ENCODE peak calls at places on chromosome 13, in ten cellular contexts. One of them, this sample, is unnamed.

GRCh38 chr13:95451656-95452055 is 100.9 kb upstream of the CLDN10 start:
- DNase-seq in GM12864: no peak
- DNase-seq in dorsolateral prefrontal cortex: no peak
- DNase-seq in kidney epithelial cell: no peak
- DNase-seq in spleen: no peak
- DNase-seq in brain microvascular endothelial cell: no peak
- DNase-seq in cardiac muscle cell: no peak
- DNase-seq in ovary: no peak
- DNase-seq in lower lobe of right lung: no peak
- DNase-seq in right lobe of liver: no peak
- DNase-seq in this sample: no peak

GRCh38 chr13:23637813-23638212 is 67.6 kb downstream of the TNFRSF19 start:
- DNase-seq in kidney epithelial cell: no peak
- DNase-seq in dorsolateral prefrontal cortex: no peak
- DNase-seq in brain microvascular endothelial cell: no peak
- DNase-seq in lower lobe of right lung: no peak
- DNase-seq in ovary: peak
- DNase-seq in cardiac muscle cell: no peak
- DNase-seq in spleen: no peak
- DNase-seq in right lobe of liver: no peak
- DNase-seq in GM12864: no peak
- DNase-seq in this sample: no peak

GRCh38 chr13:98118865-98119264 is 24.0 kb upstream of the FARP1 start:
- DNase-seq in ovary: no peak
- DNase-seq in lower lobe of right lung: no peak
- DNase-seq in kidney epithelial cell: no peak
- DNase-seq in spleen: no peak
- DNase-seq in dorsolateral prefrontal cortex: no peak
- DNase-seq in cardiac muscle cell: no peak
- DNase-seq in GM12864: no peak
- DNase-seq in right lobe of liver: no peak
- DNase-seq in brain microvascular endothelial cell: no peak
- DNase-seq in this sample: no peak

GRCh38 chr13:48828962-48829405 is 146.7 kb upstream of the FNDC3A start:
- DNase-seq in GM12864: no peak
- DNase-seq in dorsolateral prefrontal cortex: no peak
- DNase-seq in spleen: no peak
- DNase-seq in kidney epithelial cell: peak
- DNase-seq in ovary: no peak
- DNase-seq in brain microvascular endothelial cell: no peak
- DNase-seq in lower lobe of right lung: no peak
- DNase-seq in right lobe of liver: no peak
- DNase-seq in cardiac muscle cell: no peak
- DNase-seq in this sample: peak

GRCh38 chr13:103531278-103531677 is 465.1 kb upstream of the SLC10A2 start:
- DNase-seq in brain microvascular endothelial cell: no peak
- DNase-seq in kidney epithelial cell: no peak
- DNase-seq in right lobe of liver: no peak
- DNase-seq in ovary: no peak
- DNase-seq in dorsolateral prefrontal cortex: no peak
- DNase-seq in GM12864: no peak
- DNase-seq in spleen: no peak
- DNase-seq in lower lobe of right lung: no peak
- DNase-seq in cardiac muscle cell: no peak
- DNase-seq in this sample: no peak

GRCh38 chr13:110850006-110850405 is 64.9 kb downstream of the ANKRD10 start:
- DNase-seq in cardiac muscle cell: no peak
- DNase-seq in right lobe of liver: no peak
- DNase-seq in kidney epithelial cell: no peak
- DNase-seq in spleen: no peak
- DNase-seq in ovary: no peak
- DNase-seq in GM12864: no peak
- DNase-seq in brain microvascular endothelial cell: no peak
- DNase-seq in lower lobe of right lung: no peak
- DNase-seq in dorsolateral prefrontal cortex: no peak
- DNase-seq in this sample: no peak

GRCh38 chr13:70812481-70812880 is 704.2 kb upstream of the KLHL1 start:
- DNase-seq in lower lobe of right lung: no peak
- DNase-seq in ovary: no peak
- DNase-seq in cardiac muscle cell: no peak
- DNase-seq in brain microvascular endothelial cell: peak
- DNase-seq in kidney epithelial cell: no peak
- DNase-seq in GM12864: no peak
- DNase-seq in spleen: no peak
- DNase-seq in dorsolateral prefrontal cortex: no peak
- DNase-seq in right lobe of liver: no peak
- DNase-seq in this sample: peak

GRCh38 chr13:113846639-113847318 is 17.1 kb downstream of the GAS6 start:
- DNase-seq in GM12864: no peak
- DNase-seq in right lobe of liver: peak
- DNase-seq in kidney epithelial cell: no peak
- DNase-seq in ovary: no peak
- DNase-seq in brain microvascular endothelial cell: no peak
- DNase-seq in spleen: peak
- DNase-seq in cardiac muscle cell: no peak
- DNase-seq in dorsolateral prefrontal cortex: no peak
- DNase-seq in lower lobe of right lung: no peak
- DNase-seq in this sample: no peak

GRCh38 chr13:78608705-78609463 is 5.5 kb upstream of the POU4F1 start:
- DNase-seq in GM12864: no peak
- DNase-seq in ovary: no peak
- DNase-seq in dorsolateral prefrontal cortex: no peak
- DNase-seq in lower lobe of right lung: no peak
- DNase-seq in spleen: peak
- DNase-seq in cardiac muscle cell: no peak
- DNase-seq in kidney epithelial cell: no peak
- DNase-seq in brain microvascular endothelial cell: no peak
- DNase-seq in right lobe of liver: no peak
- DNase-seq in this sample: no peak

GRCh38 chr13:78606471-78607408 is 3.4 kb upstream of the POU4F1 start:
- DNase-seq in brain microvascular endothelial cell: no peak
- DNase-seq in GM12864: no peak
- DNase-seq in lower lobe of right lung: no peak
- DNase-seq in dorsolateral prefrontal cortex: no peak
- DNase-seq in right lobe of liver: no peak
- DNase-seq in cardiac muscle cell: no peak
- DNase-seq in kidney epithelial cell: no peak
- DNase-seq in spleen: no peak
- DNase-seq in ovary: no peak
- DNase-seq in this sample: no peak

GRCh38 chr13:78609464-78610205 is 6.3 kb upstream of the POU4F1 start:
- DNase-seq in right lobe of liver: no peak
- DNase-seq in brain microvascular endothelial cell: no peak
- DNase-seq in cardiac muscle cell: peak
- DNase-seq in ovary: no peak
- DNase-seq in dorsolateral prefrontal cortex: no peak
- DNase-seq in GM12864: no peak
- DNase-seq in kidney epithelial cell: no peak
- DNase-seq in spleen: peak
- DNase-seq in lower lobe of right lung: no peak
- DNase-seq in this sample: no peak

GRCh38 chr13:78608254-78608704 is 4.9 kb upstream of the POU4F1 start:
- DNase-seq in spleen: no peak
- DNase-seq in lower lobe of right lung: no peak
- DNase-seq in dorsolateral prefrontal cortex: no peak
- DNase-seq in right lobe of liver: no peak
- DNase-seq in kidney epithelial cell: no peak
- DNase-seq in GM12864: no peak
- DNase-seq in cardiac muscle cell: no peak
- DNase-seq in brain microvascular endothelial cell: no peak
- DNase-seq in ovary: no peak
- DNase-seq in this sample: no peak

GRCh38 chr13:78607409-78608253 is 4.3 kb upstream of the POU4F1 start:
- DNase-seq in GM12864: no peak
- DNase-seq in dorsolateral prefrontal cortex: no peak
- DNase-seq in ovary: no peak
- DNase-seq in right lobe of liver: no peak
- DNase-seq in lower lobe of right lung: no peak
- DNase-seq in spleen: peak
- DNase-seq in brain microvascular endothelial cell: no peak
- DNase-seq in kidney epithelial cell: no peak
- DNase-seq in cardiac muscle cell: no peak
- DNase-seq in this sample: no peak
- H3K4me3 ChIP-seq in GM12864: no peak
- H3K4me3 ChIP-seq in dorsolateral prefrontal cortex: no peak
- H3K4me3 ChIP-seq in ovary: no peak
- H3K4me3 ChIP-seq in right lobe of liver: no peak
- H3K4me3 ChIP-seq in lower lobe of right lung: peak
- H3K4me3 ChIP-seq in spleen: no peak
- H3K4me3 ChIP-seq in brain microvascular endothelial cell: no peak
- H3K4me3 ChIP-seq in kidney epithelial cell: no peak
- H3K4me3 ChIP-seq in cardiac muscle cell: no peak
- H3K4me3 ChIP-seq in this sample: no peak

DNA sequence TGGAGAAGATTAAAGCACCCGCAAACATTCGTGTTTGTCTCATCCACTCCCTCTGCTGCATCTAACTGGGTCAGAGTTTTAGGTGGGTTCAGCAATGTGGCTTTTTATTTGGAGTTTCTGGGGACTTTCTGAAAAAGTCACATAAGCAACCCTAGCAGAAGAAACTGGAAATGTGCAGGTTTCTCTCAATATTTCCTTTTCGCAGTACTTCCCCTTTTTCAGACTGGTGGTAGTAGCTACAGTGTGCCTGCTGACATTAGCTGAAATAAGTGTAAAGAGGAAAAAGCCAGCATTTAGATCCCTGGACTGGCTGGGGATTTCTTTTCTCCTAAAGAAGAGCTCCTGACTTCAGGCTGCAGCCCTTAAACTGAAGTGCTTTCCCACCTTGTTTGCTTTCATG is 15.9 kb upstream of the OLFM4 start:
- DNase-seq in right lobe of liver: no peak
- DNase-seq in GM12864: peak
- DNase-seq in lower lobe of right lung: no peak
- DNase-seq in spleen: no peak
- DNase-seq in cardiac muscle cell: no peak
- DNase-seq in dorsolateral prefrontal cortex: no peak
- DNase-seq in kidney epithelial cell: no peak
- DNase-seq in ovary: no peak
- DNase-seq in brain microvascular endothelial cell: no peak
- DNase-seq in this sample: no peak
- TF ChIP-seq CTCF in right lobe of liver: no peak
- TF ChIP-seq CTCF in GM12864: no peak
- TF ChIP-seq CTCF in lower lobe of right lung: no peak
- TF ChIP-seq CTCF in spleen: no peak
- TF ChIP-seq CTCF in cardiac muscle cell: no peak
- TF ChIP-seq CTCF in dorsolateral prefrontal cortex: no peak
- TF ChIP-seq CTCF in kidney epithelial cell: no peak
- TF ChIP-seq CTCF in ovary: no peak
- TF ChIP-seq CTCF in brain microvascular endothelial cell: no peak
- TF ChIP-seq CTCF in this sample: no peak

GRCh38 chr13:25286969-25287961 is at the start of gene MTMR6:
- DNase-seq in dorsolateral prefrontal cortex: peak
- DNase-seq in brain microvascular endothelial cell: peak
- DNase-seq in GM12864: peak
- DNase-seq in kidney epithelial cell: peak
- DNase-seq in right lobe of liver: peak
- DNase-seq in cardiac muscle cell: peak
- DNase-seq in spleen: peak
- DNase-seq in lower lobe of right lung: peak
- DNase-seq in ovary: peak
- DNase-seq in this sample: no peak

GRCh38 chr13:25286308-25286968 is 850 bp downstream of the MTMR6 start:
- DNase-seq in cardiac muscle cell: peak
- DNase-seq in right lobe of liver: no peak
- DNase-seq in lower lobe of right lung: no peak
- DNase-seq in kidney epithelial cell: no peak
- DNase-seq in ovary: no peak
- DNase-seq in dorsolateral prefrontal cortex: no peak
- DNase-seq in spleen: no peak
- DNase-seq in brain microvascular endothelial cell: peak
- DNase-seq in GM12864: peak
- DNase-seq in this sample: no peak

GRCh38 chr13:25276748-25277147 is 10.5 kb downstream of the MTMR6 start:
- DNase-seq in ovary: no peak
- DNase-seq in kidney epithelial cell: no peak
- DNase-seq in right lobe of liver: no peak
- DNase-seq in dorsolateral prefrontal cortex: no peak
- DNase-seq in cardiac muscle cell: no peak
- DNase-seq in spleen: no peak
- DNase-seq in GM12864: no peak
- DNase-seq in brain microvascular endothelial cell: peak
- DNase-seq in lower lobe of right lung: no peak
- DNase-seq in this sample: no peak

GRCh38 chr13:25281193-25281936 is 5.9 kb downstream of the MTMR6 start:
- DNase-seq in brain microvascular endothelial cell: no peak
- DNase-seq in lower lobe of right lung: no peak
- DNase-seq in dorsolateral prefrontal cortex: no peak
- DNase-seq in kidney epithelial cell: no peak
- DNase-seq in cardiac muscle cell: no peak
- DNase-seq in right lobe of liver: no peak
- DNase-seq in ovary: no peak
- DNase-seq in GM12864: peak
- DNase-seq in spleen: no peak
- DNase-seq in this sample: no peak

DNA sequence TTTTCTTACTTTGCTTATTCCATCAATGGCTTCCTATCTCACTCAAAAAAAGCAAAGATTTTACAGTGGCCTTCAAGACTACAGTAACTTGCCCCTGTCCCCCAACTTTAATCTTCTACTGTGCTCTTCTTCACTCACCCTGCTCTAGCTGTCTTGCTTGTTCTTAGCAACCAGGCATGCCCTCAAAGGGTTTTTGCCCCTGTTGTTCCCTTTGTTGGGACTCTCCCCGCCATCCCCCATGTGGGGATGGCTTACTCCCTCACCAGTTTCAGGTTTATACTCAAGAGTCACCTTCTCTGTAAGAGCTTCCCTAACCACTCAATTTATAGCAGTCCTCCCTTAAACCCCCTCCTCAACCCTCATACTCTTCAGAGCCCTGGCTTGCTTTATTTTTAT is 5.4 kb downstream of the MTMR6 start:
- DNase-seq in dorsolateral prefrontal cortex: no peak
- DNase-seq in kidney epithelial cell: no peak
- DNase-seq in spleen: no peak
- DNase-seq in lower lobe of right lung: no peak
- DNase-seq in right lobe of liver: no peak
- DNase-seq in cardiac muscle cell: no peak
- DNase-seq in brain microvascular endothelial cell: no peak
- DNase-seq in ovary: no peak
- DNase-seq in GM12864: no peak
- DNase-seq in this sample: no peak
- H3K4me3 ChIP-seq in dorsolateral prefrontal cortex: no peak
- H3K4me3 ChIP-seq in kidney epithelial cell: no peak
- H3K4me3 ChIP-seq in spleen: no peak
- H3K4me3 ChIP-seq in lower lobe of right lung: no peak
- H3K4me3 ChIP-seq in right lobe of liver: no peak
- H3K4me3 ChIP-seq in cardiac muscle cell: no peak
- H3K4me3 ChIP-seq in brain microvascular endothelial cell: no peak
- H3K4me3 ChIP-seq in ovary: no peak
- H3K4me3 ChIP-seq in GM12864: no peak
- H3K4me3 ChIP-seq in this sample: no peak

DNA sequence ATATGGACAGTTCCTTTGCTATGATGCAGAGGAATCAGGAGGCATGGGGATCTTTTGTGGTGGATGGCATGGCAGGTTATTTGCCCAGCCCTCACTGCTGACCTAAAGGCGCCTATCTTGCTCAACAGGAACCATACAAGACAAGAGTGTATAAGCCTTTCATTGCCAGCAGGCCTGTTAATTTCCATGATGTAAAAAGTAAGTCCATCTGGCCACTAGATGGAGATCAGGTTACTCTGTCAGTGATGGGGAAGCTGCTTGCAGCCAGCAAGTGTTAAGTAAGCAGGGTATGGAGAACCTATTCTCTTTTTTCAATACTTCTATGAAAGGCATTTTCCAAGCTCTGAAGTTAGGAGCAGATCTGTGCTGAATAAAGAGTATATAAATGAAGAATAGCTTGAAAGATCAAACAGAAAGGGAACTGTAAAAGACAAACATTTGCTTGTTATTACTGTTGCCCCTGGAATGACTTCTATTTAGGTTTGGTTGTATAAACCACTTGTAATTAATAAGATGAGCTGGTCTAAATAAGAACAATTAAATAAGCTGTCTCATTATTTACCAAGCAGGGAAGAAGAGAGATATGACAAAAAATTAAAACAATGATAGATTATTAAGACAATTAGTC is 210.9 kb downstream of the RGCC start:
- DNase-seq in brain microvascular endothelial cell: peak
- DNase-seq in GM12864: peak
- DNase-seq in spleen: no peak
- DNase-seq in cardiac muscle cell: peak
- DNase-seq in ovary: no peak
- DNase-seq in dorsolateral prefrontal cortex: no peak
- DNase-seq in kidney epithelial cell: peak
- DNase-seq in lower lobe of right lung: no peak
- DNase-seq in right lobe of liver: no peak
- DNase-seq in this sample: peak
- TF ChIP-seq CTCF in brain microvascular endothelial cell: peak
- TF ChIP-seq CTCF in GM12864: peak
- TF ChIP-seq CTCF in spleen: peak
- TF ChIP-seq CTCF in cardiac muscle cell: peak
- TF ChIP-seq CTCF in ovary: peak
- TF ChIP-seq CTCF in dorsolateral prefrontal cortex: peak
- TF ChIP-seq CTCF in kidney epithelial cell: peak
- TF ChIP-seq CTCF in lower lobe of right lung: peak
- TF ChIP-seq CTCF in right lobe of liver: peak
- TF ChIP-seq CTCF in this sample: peak